ENCODE peak calls at places on chromosomes 1 and 21, in ten cellular contexts. N, D, C, O, S, B, Q, I, Z and G are unnamed samples.

GRCh38 chr1:38000529-38001453 is 4.5 kb downstream of the FHL3 start:
- DNase-seq in N (no peak), D (peak; percentile 43), C (peak; percentile 78), O (peak; percentile 74), S (peak; percentile 68), B (no peak), Q (peak; percentile 55), I (peak; percentile 89), Z (no peak), G (no peak)

GRCh38 chr1:108819878-108820277 is 37.0 kb downstream of the AKNAD1 start:
- DNase-seq in N (no peak), D (peak; percentile 51), C (no peak), O (no peak), S (no peak), B (no peak), Q (no peak), I (no peak), Z (no peak), G (no peak)

GRCh38 chr1:21822349-21822748 is 10.3 kb downstream of the LDLRAD2 start:
- DNase-seq in N (no peak), D (no peak), C (no peak), O (no peak), S (no peak), B (no peak), Q (peak; percentile 27), I (no peak), Z (peak; percentile 11), G (no peak)

GRCh38 chr21:31870472-31870871 is 2.3 kb upstream of the HUNK start:
- DNase-seq in N (no peak), D (no peak), C (no peak), O (no peak), S (no peak), B (no peak), Q (no peak), I (no peak), Z (no peak), G (no peak)

GRCh38 chr1:29361686-29362085 is 125.4 kb downstream of the PTPRU start:
- DNase-seq in N (no peak), D (no peak), C (no peak), O (no peak), S (no peak), B (no peak), Q (no peak), I (no peak), Z (no peak), G (no peak)

GRCh38 chr1:54016343-54017282 is 1.4 kb downstream of the LDLRAD1 start:
- DNase-seq in N (no peak), D (no peak), C (peak; percentile 29), O (peak; percentile 22), S (peak; percentile 85), B (peak; percentile 70), Q (peak; percentile 86), I (peak; percentile 39), Z (no peak), G (peak; percentile 80)

GRCh38 chr1:111733996-111734369 is 5.2 kb downstream of the INKA2 start:
- DNase-seq in N (no peak), D (peak; percentile 23), C (no peak), O (no peak), S (no peak), B (no peak), Q (no peak), I (no peak), Z (no peak), G (no peak)

GRCh38 chr1:161305872-161306519 is 3.8 kb downstream of the MPZ start:
- DNase-seq in N (peak; percentile 95), D (peak; percentile 63), C (peak; percentile 95), O (peak; percentile 87), S (peak; percentile 69), B (no peak), Q (peak; percentile 55), I (peak; percentile 59), Z (peak; percentile 56), G (no peak)

GRCh38 chr1:161890574-161890973 is 124.5 kb downstream of the ATF6 start:
- DNase-seq in N (no peak), D (no peak), C (peak; percentile 49), O (no peak), S (no peak), B (no peak), Q (no peak), I (no peak), Z (no peak), G (no peak)

GRCh38 chr1:167517535-167518330 is 596 bp downstream of the CD247 start:
- DNase-seq in N (no peak), D (no peak), C (peak; percentile 78), O (no peak), S (no peak), B (no peak), Q (peak; percentile 57), I (no peak), Z (no peak), G (no peak)

GRCh38 chr1:98327151-98327918 is 334.2 kb upstream of the SNX7 start:
- DNase-seq in N (no peak), D (no peak), C (no peak), O (no peak), S (peak; percentile 6), B (no peak), Q (no peak), I (peak; percentile 88), Z (no peak), G (no peak)

GRCh38 chr1:106049595-106049994 is 1006.9 kb upstream of the PRMT6 start:
- DNase-seq in N (no peak), D (no peak), C (no peak), O (no peak), S (peak; percentile 11), B (no peak), Q (no peak), I (no peak), Z (no peak), G (no peak)

GRCh38 chr1:234953655-234954420 is 174.8 kb downstream of the TOMM20 start:
- DNase-seq in N (no peak), D (no peak), C (no peak), O (no peak), S (no peak), B (no peak), Q (no peak), I (no peak), Z (no peak), G (no peak)

GRCh38 chr1:91349524-91349923 is 55.1 kb downstream of the HFM1 start:
- DNase-seq in N (no peak), D (no peak), C (no peak), O (no peak), S (peak; percentile 7), B (no peak), Q (no peak), I (no peak), Z (no peak), G (no peak)

GRCh38 chr1:65469889-65470340 is 49.4 kb downstream of the LEPR start:
- DNase-seq in N (no peak), D (no peak), C (no peak), O (no peak), S (no peak), B (no peak), Q (no peak), I (peak; percentile 22), Z (no peak), G (no peak)

GRCh38 chr1:214558002-214558770 is 6.8 kb upstream of the PTPN14 start:
- DNase-seq in N (no peak), D (no peak), C (no peak), O (no peak), S (peak; percentile 68), B (peak; percentile 38), Q (peak; percentile 65), I (peak; percentile 69), Z (no peak), G (no peak)

GRCh38 chr1:42145190-42145716 is 8.0 kb upstream of the GUCA2B start:
- DNase-seq in N (no peak), D (no peak), C (no peak), O (no peak), S (no peak), B (no peak), Q (no peak), I (no peak), Z (no peak), G (no peak)

GRCh38 chr1:19222979-19223824 is 13.1 kb upstream of the UBR4 start:
- DNase-seq in N (no peak), D (no peak), C (no peak), O (no peak), S (peak; percentile 47), B (no peak), Q (no peak), I (no peak), Z (no peak), G (no peak)
- H3K27ac ChIP-seq in N (no peak overlapping the region), D (no peak overlapping the region), C (no peak overlapping the region), O (no peak overlapping the region), S (no peak overlapping the region), B (no peak overlapping the region), Q (no peak overlapping the region), I (no peak overlapping the region), Z (no peak overlapping the region), G (no peak overlapping the region)

GRCh38 chr1:79364896-79365295 is 358.4 kb upstream of the ADGRL4 start:
- DNase-seq in N (no peak), D (no peak), C (no peak), O (no peak), S (no peak), B (no peak), Q (no peak), I (no peak), Z (no peak), G (no peak)

GRCh38 chr1:79362470-79362869 is 355.9 kb upstream of the ADGRL4 start:
- DNase-seq in N (no peak), D (no peak), C (no peak), O (no peak), S (no peak), B (no peak), Q (no peak), I (no peak), Z (no peak), G (no peak)
- H3K27ac ChIP-seq in N (no peak overlapping the region), D (no peak overlapping the region), C (no peak overlapping the region), O (no peak overlapping the region), S (no peak overlapping the region), B (no peak overlapping the region), Q (no peak overlapping the region), I (no peak overlapping the region), Z (no peak overlapping the region), G (no peak overlapping the region)

GRCh38 chr1:3457910-3458621 is 3.6 kb downstream of the ARHGEF16 start:
- DNase-seq in N (no peak), D (no peak), C (peak; percentile 79), O (no peak), S (no peak), B (no peak), Q (no peak), I (no peak), Z (no peak), G (no peak)
- H3K27ac ChIP-seq in N (no peak overlapping the region), D (peak overlapping the region; percentile 85), C (peak overlapping the region; percentile 64), O (no peak overlapping the region), S (no peak overlapping the region), B (no peak overlapping the region), Q (peak overlapping the region; percentile 76), I (no peak overlapping the region), Z (peak overlapping the region; percentile 9), G (no peak overlapping the region)

DNA sequence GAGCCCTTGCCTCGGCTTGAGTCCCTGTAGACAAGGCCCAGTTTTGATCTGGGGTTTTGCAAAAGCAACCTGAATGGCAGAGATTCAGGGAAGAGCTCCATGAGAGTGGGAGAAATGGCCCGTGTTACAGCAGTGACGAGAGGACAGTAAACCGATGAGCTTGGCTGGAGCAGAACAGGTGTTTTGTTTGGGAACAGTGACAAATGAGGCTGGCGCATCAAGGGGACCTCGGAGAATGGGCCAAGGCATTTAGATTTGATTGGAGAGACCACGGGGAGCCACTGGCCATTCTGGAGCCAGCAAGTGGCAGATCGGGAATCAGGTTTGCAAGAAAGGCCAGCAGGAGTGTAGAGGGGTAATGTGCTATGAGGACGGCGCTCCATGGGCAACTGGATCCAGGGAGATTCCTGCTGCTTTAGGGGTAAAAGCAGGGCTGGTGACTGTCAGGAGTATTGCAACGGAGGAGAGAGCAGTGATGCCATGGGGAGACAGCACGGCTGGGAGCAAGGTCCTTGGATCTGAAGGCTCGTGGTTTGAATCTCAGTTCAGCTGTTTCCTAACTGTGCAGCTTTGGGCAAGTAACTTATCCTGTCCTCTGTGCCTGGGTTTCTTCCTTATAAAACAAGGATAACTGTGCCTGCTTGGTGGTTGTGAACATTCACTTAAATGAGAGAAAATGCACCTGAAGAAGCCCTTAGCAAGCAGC is 9.9 kb upstream of the KLHDC7A start:
- DNase-seq in N (no peak), D (no peak), C (no peak), O (peak; percentile 31), S (no peak), B (no peak), Q (no peak), I (no peak), Z (no peak), G (no peak)
- H3K27ac ChIP-seq in N (no peak overlapping the region), D (no peak overlapping the region), C (no peak overlapping the region), O (no peak overlapping the region), S (no peak overlapping the region), B (no peak overlapping the region), Q (no peak overlapping the region), I (no peak overlapping the region), Z (no peak overlapping the region), G (no peak overlapping the region)